ENCODE peak calls at places on chromosomes 5 and 9, in five cellular contexts. Y is IMR-90, S is SK-N-SH, W is GM12878, R is K562. N is an unnamed sample.

GRCh38 chr9:129352157-129352870 is 174.3 kb upstream of the IER5L start:
- DNase-seq in Y (no peak), R (peak; percentile 79), W (no peak), S (peak; percentile 95), N (no peak)

GRCh38 chr9:85941966-85942912 is 1.3 kb downstream of the NAA35 start:
- DNase-seq in W (no peak), R (no peak), Y (no peak), S (no peak), N (no peak)

GRCh38 chr5:144205141-144205551 is 34.5 kb downstream of the KCTD16 start:
- DNase-seq in S (peak; percentile 65), W (no peak), R (no peak), Y (peak; percentile 50), N (no peak)

GRCh38 chr5:133489632-133490031 is 122.7 kb downstream of the FSTL4 start:
- DNase-seq in W (no peak), Y (no peak), R (no peak), S (no peak), N (peak; percentile 40)

GRCh38 chr5:176492431-176492830 is 44.2 kb downstream of the FAF2 start:
- DNase-seq in Y (peak; percentile 20), S (no peak), W (no peak), R (no peak), N (no peak)

GRCh38 chr5:173802670-173803165 is 85.4 kb upstream of the CPEB4 start:
- DNase-seq in W (no peak), Y (peak; percentile 11), R (no peak), S (no peak), N (peak; percentile 54)

GRCh38 chr5:149466457-149466972 is 84.7 kb downstream of the CSNK1A1 start:
- DNase-seq in W (no peak), S (no peak), R (peak; percentile 84), Y (peak; percentile 95), N (peak; percentile 58)

GRCh38 chr9:132187006-132187760 is 25.3 kb downstream of the NTNG2 start:
- DNase-seq in R (no peak), Y (no peak), S (no peak), W (no peak), N (no peak)

GRCh38 chr5:135213034-135213386 is 179.0 kb upstream of the PITX1 start:
- DNase-seq in Y (no peak), S (no peak), R (no peak), W (no peak), N (no peak)

GRCh38 chr5:43312076-43312620 is 1.1 kb downstream of the HMGCS1 start:
- DNase-seq in S (no peak), Y (no peak), W (no peak), R (no peak), N (no peak)

GRCh38 chr5:172820046-172820767 is 13.8 kb upstream of the ERGIC1 start:
- DNase-seq in W (no peak), R (peak; percentile 29), Y (peak; percentile 89), S (no peak), N (no peak)

GRCh38 chr5:176788931-176789872 is 21.2 kb upstream of the UNC5A start:
- DNase-seq in R (no peak), W (no peak), Y (no peak), S (no peak), N (no peak)

GRCh38 chr9:131095666-131096489 is 453 bp upstream of the AIF1L start:
- DNase-seq in W (no peak), Y (no peak), S (peak; percentile 93), R (peak; percentile 100), N (peak; percentile 81)

GRCh38 chr5:159262859-159263568 is at the start of gene UBLCP1:
- DNase-seq in W (peak; percentile 60), S (peak; percentile 90), R (peak; percentile 81), Y (peak; percentile 73), N (peak; percentile 84)

GRCh38 chr5:147451125-147451524 is 58.7 kb downstream of the DPYSL3 start:
- DNase-seq in S (no peak), R (no peak), Y (no peak), W (no peak), N (no peak)

GRCh38 chr9:36164361-36164760 is 4.8 kb upstream of the CCIN start:
- DNase-seq in Y (no peak), R (no peak), W (no peak), S (no peak), N (no peak)

GRCh38 chr9:112439171-112439570 is 47.5 kb upstream of the KIAA1958 start:
- DNase-seq in R (no peak), S (no peak), W (no peak), Y (no peak), N (no peak)

GRCh38 chr5:177131711-177132503 is 1.7 kb upstream of the NSD1 start:
- DNase-seq in R (no peak), S (no peak), W (no peak), Y (no peak), N (no peak)

GRCh38 chr9:137136926-137137607 is 1.9 kb upstream of the GRIN1 start:
- DNase-seq in Y (no peak), R (peak; percentile 45), W (no peak), S (no peak), N (no peak)

GRCh38 chr5:111930905-111931461 is 174.0 kb upstream of the NREP start:
- DNase-seq in R (no peak), Y (peak; percentile 77), W (no peak), S (no peak), N (no peak)

GRCh38 chr5:148998174-148998797 is 64.6 kb downstream of the SH3TC2 start:
- DNase-seq in Y (peak; percentile 75), W (no peak), R (peak; percentile 16), S (peak; percentile 38), N (peak; percentile 65)

GRCh38 chr9:77514886-77515711 is 133.0 kb downstream of the GNA14 start:
- DNase-seq in W (no peak), R (no peak), S (no peak), Y (no peak), N (no peak)

GRCh38 chr5:579211-579610 is 32.9 kb upstream of the CEP72 start:
- DNase-seq in Y (no peak), W (no peak), R (no peak), S (no peak), N (no peak)

GRCh38 chr5:157164521-157164920 is 1.5 kb downstream of the GARIN3 start:
- DNase-seq in Y (no peak), R (no peak), S (no peak), W (no peak), N (no peak)

GRCh38 chr5:55481293-55481900 is 53.4 kb downstream of the PLPP1 start:
- DNase-seq in R (no peak), S (no peak), Y (no peak), W (no peak), N (no peak)

GRCh38 chr5:176816791-176817272 is 6.5 kb downstream of the UNC5A start:
- DNase-seq in W (no peak), R (no peak), Y (no peak), S (no peak), N (no peak)

GRCh38 chr9:131390990-131391389 is 2.9 kb upstream of the PRRC2B start:
- DNase-seq in S (no peak), Y (no peak), R (no peak), W (no peak), N (no peak)

GRCh38 chr9:88952976-88953375 is 38.3 kb upstream of the S1PR3 start:
- DNase-seq in R (no peak), Y (no peak), S (no peak), W (no peak), N (no peak)

GRCh38 chr5:160649304-160649703 is 202.7 kb downstream of the ATP10B start:
- DNase-seq in S (peak; percentile 6), Y (no peak), R (no peak), W (no peak), N (no peak)

GRCh38 chr5:10913846-10914245 is 152.8 kb upstream of the DAP start:
- DNase-seq in S (no peak), W (no peak), Y (peak; percentile 98), R (peak; percentile 20), N (peak; percentile 15)

GRCh38 chr5:139668064-139668880 is 20.1 kb downstream of the CXXC5 start:
- DNase-seq in R (peak; percentile 58), W (no peak), S (peak; percentile 91), Y (no peak), N (no peak)
- TF ChIP-seq RCOR1 in R (no peak), W (no peak), S (no peak), Y (no peak), N (no peak)

GRCh38 chr5:141869514-141869913 is 8.7 kb downstream of the PCDH1 start:
- DNase-seq in W (no peak), Y (no peak), R (no peak), S (no peak), N (no peak)
- TF ChIP-seq RCOR1 in W (no peak), Y (no peak), R (no peak), S (no peak), N (no peak)

GRCh38 chr5:115354246-115354645 is 57.8 kb upstream of the CCDC112 start:
- DNase-seq in Y (no peak), W (no peak), R (no peak), S (no peak), N (no peak)

GRCh38 chr5:115355095-115355494 is 58.6 kb upstream of the CCDC112 start:
- DNase-seq in R (no peak), S (no peak), W (no peak), Y (no peak), N (no peak)

GRCh38 chr5:115363879-115364278 is 67.4 kb upstream of the CCDC112 start:
- DNase-seq in Y (no peak), S (no peak), R (no peak), W (no peak), N (no peak)

GRCh38 chr5:115355777-115356381 is 59.4 kb upstream of the CCDC112 start:
- DNase-seq in W (no peak), Y (no peak), R (no peak), S (no peak), N (no peak)

GRCh38 chr5:115360036-115360685 is 63.7 kb upstream of the CCDC112 start:
- DNase-seq in S (no peak), Y (peak; percentile 57), R (no peak), W (no peak), N (peak; percentile 7)
- TF ChIP-seq RCOR1 in S (no peak), Y (no peak), R (no peak), W (no peak), N (no peak)

DNA sequence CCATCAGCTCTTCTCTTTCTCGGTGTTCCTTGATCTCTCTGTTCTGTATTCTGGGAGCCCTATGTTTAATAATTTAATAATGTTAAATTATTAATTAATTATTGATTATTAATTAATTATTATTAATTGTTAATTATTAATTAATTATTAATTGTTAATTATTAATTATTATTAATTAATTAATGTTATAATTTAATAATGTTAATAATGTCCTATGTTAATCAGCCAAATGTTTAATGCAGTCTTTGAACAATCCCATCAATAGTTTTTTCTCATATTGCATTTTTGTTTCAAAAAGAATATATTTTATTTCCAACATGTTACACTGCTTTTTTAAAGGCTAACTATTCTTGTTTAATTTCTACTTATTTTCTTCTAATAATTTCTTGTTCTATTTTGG is 26.2 kb downstream of the MGAT1 start:
- DNase-seq in S (no peak), Y (no peak), W (no peak), R (no peak), N (no peak)
- TF ChIP-seq RCOR1 in S (no peak), Y (no peak), W (no peak), R (no peak), N (no peak)

DNA sequence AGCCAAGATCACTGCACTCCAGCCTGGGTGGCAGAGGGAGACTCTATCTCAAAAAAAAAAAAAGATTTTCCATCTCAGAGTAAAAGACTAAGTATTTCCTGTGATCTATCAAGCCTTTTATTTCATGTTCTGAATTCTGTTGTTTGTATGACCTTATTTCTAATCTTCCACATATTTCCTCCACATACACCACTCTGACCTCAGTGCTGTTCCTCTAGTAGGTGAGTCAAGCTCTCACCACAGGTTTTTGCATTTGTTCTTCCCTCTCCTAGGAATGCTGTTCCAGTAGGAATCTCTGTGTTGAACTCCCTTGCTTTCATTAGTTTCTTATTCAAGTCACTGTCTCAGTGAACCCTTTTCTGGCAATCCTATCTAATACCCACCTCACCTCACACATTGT is 68.1 kb downstream of the INVS start:
- DNase-seq in S (no peak), W (no peak), R (no peak), Y (peak; percentile 26), N (no peak)
- TF ChIP-seq RCOR1 in S (no peak), W (no peak), R (no peak), Y (no peak), N (no peak)

N was measured in A549.